ENCODE peak calls at places on chromosomes 3 and 15, in four cellular contexts. Z is EH, G is Calu3, T is foreskin fibroblast. L is an unnamed sample.

GRCh38 chr15:45276851-45277250 is 24.8 kb downstream of the SLC28A2 start:
- DNase-seq in T (peak; percentile 57), Z (peak; percentile 45), G (no peak), L (peak; percentile 21)

GRCh38 chr3:38579551-38580449 is 69.7 kb downstream of the SCN5A start:
- DNase-seq in G (no peak), T (peak; percentile 69), Z (peak; percentile 3), L (peak; percentile 42)

GRCh38 chr3:173584093-173584833 is 186.7 kb downstream of the NLGN1 start:
- DNase-seq in G (peak; percentile 66), Z (peak; percentile 74), T (peak; percentile 68), L (peak; percentile 44)

GRCh38 chr3:3636815-3637214 is 162.4 kb upstream of the LRRN1 start:
- DNase-seq in T (no peak), G (no peak), Z (peak; percentile 1), L (no peak)

GRCh38 chr3:64187065-64187959 is 38.0 kb downstream of the PRICKLE2 start:
- DNase-seq in G (peak; percentile 71), Z (peak; percentile 99), T (peak; percentile 93), L (peak; percentile 99)

GRCh38 chr15:53448215-53449001 is 311.1 kb downstream of the WDR72 start:
- DNase-seq in T (no peak), Z (no peak), G (no peak), L (no peak)

GRCh38 chr3:16548721-16549120 is 35.2 kb upstream of the RFTN1 start:
- DNase-seq in Z (peak; percentile 91), G (no peak), T (peak; percentile 72), L (peak; percentile 85)

GRCh38 chr3:156681003-156681402 is 6.6 kb downstream of the TIPARP start:
- DNase-seq in G (peak; percentile 84), T (peak; percentile 81), Z (peak; percentile 88), L (peak; percentile 83)

GRCh38 chr15:75809986-75810750 is 33.1 kb upstream of the UBE2Q2 start:
- DNase-seq in T (peak; percentile 53), Z (peak; percentile 39), G (peak; percentile 60), L (no peak)

GRCh38 chr3:126360046-126360713 is 3.0 kb upstream of the KLF15 start:
- DNase-seq in T (no peak), G (no peak), Z (no peak), L (no peak)

GRCh38 chr3:184757010-184757651 is 45.3 kb upstream of the MAGEF1 start:
- DNase-seq in G (no peak), Z (peak; percentile 45), T (peak; percentile 64), L (peak; percentile 99)

GRCh38 chr3:183790700-183791099 is 34.7 kb downstream of the MAP6D1 start:
- DNase-seq in T (no peak), Z (no peak), G (no peak), L (no peak)